ENCODE peak calls at places on chromosomes 2 and 18, in ten cellular contexts. One of them, this sample, is unnamed.

GRCh38 chr2:215435809-215436704 is at the start of gene FN1:
- DNase-seq in GM13976: peak; percentile 79
- DNase-seq in IMR-90: peak; percentile 98
- DNase-seq in cardiac muscle cell: peak; percentile 99
- DNase-seq in brain microvascular endothelial cell: peak; percentile 99
- DNase-seq in uterus: peak; percentile 95
- DNase-seq in mucosa of descending colon: peak; percentile 81
- DNase-seq in tibial artery: peak; percentile 95
- DNase-seq in RWPE1: peak; percentile 88
- DNase-seq in bronchial epithelial cell: peak; percentile 66
- DNase-seq in this sample: peak; percentile 100

GRCh38 chr2:65710779-65711295 is 278.4 kb upstream of the SPRED2 start:
- DNase-seq in RWPE1: peak; percentile 34
- DNase-seq in cardiac muscle cell: peak; percentile 5
- DNase-seq in GM13976: no peak
- DNase-seq in brain microvascular endothelial cell: peak; percentile 4
- DNase-seq in tibial artery: no peak
- DNase-seq in mucosa of descending colon: no peak
- DNase-seq in uterus: no peak
- DNase-seq in bronchial epithelial cell: peak; percentile 57
- DNase-seq in IMR-90: peak; percentile 8
- DNase-seq in this sample: no peak

GRCh38 chr18:11752116-11752911 is 63.2 kb downstream of the GNAL start:
- DNase-seq in bronchial epithelial cell: peak; percentile 22
- DNase-seq in GM13976: peak; percentile 59
- DNase-seq in brain microvascular endothelial cell: peak; percentile 36
- DNase-seq in IMR-90: peak; percentile 30
- DNase-seq in mucosa of descending colon: no peak
- DNase-seq in cardiac muscle cell: peak; percentile 36
- DNase-seq in uterus: no peak
- DNase-seq in tibial artery: no peak
- DNase-seq in RWPE1: peak; percentile 40
- DNase-seq in this sample: peak; percentile 32

GRCh38 chr2:98515571-98515927 is 70.9 kb downstream of the INPP4A start:
- DNase-seq in IMR-90: no peak
- DNase-seq in mucosa of descending colon: no peak
- DNase-seq in cardiac muscle cell: no peak
- DNase-seq in RWPE1: no peak
- DNase-seq in bronchial epithelial cell: no peak
- DNase-seq in tibial artery: no peak
- DNase-seq in uterus: no peak
- DNase-seq in brain microvascular endothelial cell: no peak
- DNase-seq in GM13976: no peak
- DNase-seq in this sample: no peak

GRCh38 chr2:124713969-124714368 is 688.9 kb downstream of the CNTNAP5 start:
- DNase-seq in cardiac muscle cell: no peak
- DNase-seq in bronchial epithelial cell: no peak
- DNase-seq in mucosa of descending colon: no peak
- DNase-seq in uterus: no peak
- DNase-seq in IMR-90: no peak
- DNase-seq in tibial artery: no peak
- DNase-seq in GM13976: no peak
- DNase-seq in brain microvascular endothelial cell: no peak
- DNase-seq in RWPE1: no peak
- DNase-seq in this sample: no peak

GRCh38 chr18:54880706-54881105 is 52.4 kb downstream of the RAB27B start:
- DNase-seq in RWPE1: peak; percentile 56
- DNase-seq in cardiac muscle cell: peak; percentile 71
- DNase-seq in uterus: no peak
- DNase-seq in brain microvascular endothelial cell: peak; percentile 81
- DNase-seq in GM13976: no peak
- DNase-seq in bronchial epithelial cell: peak; percentile 98
- DNase-seq in mucosa of descending colon: no peak
- DNase-seq in tibial artery: no peak
- DNase-seq in IMR-90: peak; percentile 79
- DNase-seq in this sample: peak; percentile 59

GRCh38 chr2:68062680-68063387 is at the start of gene C1D:
- DNase-seq in cardiac muscle cell: peak; percentile 95
- DNase-seq in IMR-90: peak; percentile 88
- DNase-seq in RWPE1: peak; percentile 87
- DNase-seq in mucosa of descending colon: peak; percentile 99
- DNase-seq in tibial artery: peak; percentile 95
- DNase-seq in brain microvascular endothelial cell: peak; percentile 93
- DNase-seq in uterus: peak; percentile 95
- DNase-seq in GM13976: peak; percentile 85
- DNase-seq in bronchial epithelial cell: peak; percentile 79
- DNase-seq in this sample: peak; percentile 93

GRCh38 chr18:56861244-56861643 is 210.1 kb downstream of the WDR7 start:
- DNase-seq in bronchial epithelial cell: no peak
- DNase-seq in mucosa of descending colon: peak; percentile 6
- DNase-seq in cardiac muscle cell: no peak
- DNase-seq in uterus: no peak
- DNase-seq in GM13976: no peak
- DNase-seq in tibial artery: no peak
- DNase-seq in RWPE1: no peak
- DNase-seq in IMR-90: no peak
- DNase-seq in brain microvascular endothelial cell: no peak
- DNase-seq in this sample: no peak

GRCh38 chr2:238139141-238139840 is 823 bp downstream of the KLHL30 start:
- DNase-seq in bronchial epithelial cell: no peak
- DNase-seq in cardiac muscle cell: no peak
- DNase-seq in uterus: no peak
- DNase-seq in mucosa of descending colon: no peak
- DNase-seq in RWPE1: no peak
- DNase-seq in brain microvascular endothelial cell: no peak
- DNase-seq in IMR-90: no peak
- DNase-seq in GM13976: peak; percentile 84
- DNase-seq in tibial artery: no peak
- DNase-seq in this sample: no peak

GRCh38 chr18:47150824-47151366 is 595 bp upstream of the HDHD2 start:
- DNase-seq in RWPE1: no peak
- DNase-seq in bronchial epithelial cell: peak; percentile 17
- DNase-seq in cardiac muscle cell: no peak
- DNase-seq in tibial artery: no peak
- DNase-seq in brain microvascular endothelial cell: peak; percentile 5
- DNase-seq in mucosa of descending colon: peak; percentile 27
- DNase-seq in uterus: no peak
- DNase-seq in IMR-90: no peak
- DNase-seq in GM13976: no peak
- DNase-seq in this sample: no peak

GRCh38 chr2:85441859-85442258 is 23.3 kb downstream of the SH2D6 start:
- DNase-seq in bronchial epithelial cell: no peak
- DNase-seq in IMR-90: no peak
- DNase-seq in cardiac muscle cell: no peak
- DNase-seq in mucosa of descending colon: no peak
- DNase-seq in GM13976: no peak
- DNase-seq in brain microvascular endothelial cell: no peak
- DNase-seq in uterus: no peak
- DNase-seq in RWPE1: no peak
- DNase-seq in tibial artery: no peak
- DNase-seq in this sample: no peak

GRCh38 chr2:85447222-85447585 is 28.7 kb downstream of the SH2D6 start:
- DNase-seq in brain microvascular endothelial cell: no peak
- DNase-seq in bronchial epithelial cell: no peak
- DNase-seq in RWPE1: no peak
- DNase-seq in mucosa of descending colon: no peak
- DNase-seq in GM13976: no peak
- DNase-seq in tibial artery: no peak
- DNase-seq in cardiac muscle cell: no peak
- DNase-seq in IMR-90: no peak
- DNase-seq in uterus: no peak
- DNase-seq in this sample: no peak

GRCh38 chr2:85445316-85446295 is 27.1 kb downstream of the SH2D6 start:
- DNase-seq in GM13976: no peak
- DNase-seq in cardiac muscle cell: peak; percentile 85
- DNase-seq in uterus: peak; percentile 56
- DNase-seq in mucosa of descending colon: no peak
- DNase-seq in RWPE1: peak; percentile 46
- DNase-seq in IMR-90: peak; percentile 84
- DNase-seq in tibial artery: no peak
- DNase-seq in brain microvascular endothelial cell: no peak
- DNase-seq in bronchial epithelial cell: no peak
- DNase-seq in this sample: peak; percentile 72

GRCh38 chr2:85446296-85447221 is 28.0 kb downstream of the SH2D6 start:
- DNase-seq in bronchial epithelial cell: no peak
- DNase-seq in tibial artery: no peak
- DNase-seq in mucosa of descending colon: no peak
- DNase-seq in IMR-90: peak; percentile 34
- DNase-seq in RWPE1: no peak
- DNase-seq in GM13976: no peak
- DNase-seq in cardiac muscle cell: peak; percentile 22
- DNase-seq in uterus: no peak
- DNase-seq in brain microvascular endothelial cell: no peak
- DNase-seq in this sample: no peak

GRCh38 chr2:85444629-85445028 is 26.1 kb downstream of the SH2D6 start:
- DNase-seq in tibial artery: no peak
- DNase-seq in mucosa of descending colon: no peak
- DNase-seq in brain microvascular endothelial cell: no peak
- DNase-seq in RWPE1: no peak
- DNase-seq in bronchial epithelial cell: no peak
- DNase-seq in uterus: no peak
- DNase-seq in cardiac muscle cell: peak; percentile 33
- DNase-seq in IMR-90: peak; percentile 56
- DNase-seq in GM13976: no peak
- DNase-seq in this sample: peak; percentile 23
- TF ChIP-seq CTCF in tibial artery: no peak
- TF ChIP-seq CTCF in mucosa of descending colon: no peak
- TF ChIP-seq CTCF in brain microvascular endothelial cell: no peak
- TF ChIP-seq CTCF in RWPE1: no peak
- TF ChIP-seq CTCF in bronchial epithelial cell: no peak
- TF ChIP-seq CTCF in uterus: no peak
- TF ChIP-seq CTCF in cardiac muscle cell: no peak
- TF ChIP-seq CTCF in IMR-90: no peak
- TF ChIP-seq CTCF in GM13976: no peak
- TF ChIP-seq CTCF in this sample: no peak

GRCh38 chr18:24672165-24672950 is 211.9 kb downstream of the HRH4 start:
- DNase-seq in RWPE1: no peak
- DNase-seq in tibial artery: no peak
- DNase-seq in mucosa of descending colon: no peak
- DNase-seq in uterus: no peak
- DNase-seq in brain microvascular endothelial cell: no peak
- DNase-seq in IMR-90: peak; percentile 39
- DNase-seq in cardiac muscle cell: no peak
- DNase-seq in bronchial epithelial cell: no peak
- DNase-seq in GM13976: no peak
- DNase-seq in this sample: no peak
- TF ChIP-seq CTCF in RWPE1: no peak
- TF ChIP-seq CTCF in tibial artery: no peak
- TF ChIP-seq CTCF in mucosa of descending colon: no peak
- TF ChIP-seq CTCF in uterus: no peak
- TF ChIP-seq CTCF in brain microvascular endothelial cell: no peak
- TF ChIP-seq CTCF in IMR-90: peak; percentile 51
- TF ChIP-seq CTCF in cardiac muscle cell: no peak
- TF ChIP-seq CTCF in bronchial epithelial cell: no peak
- TF ChIP-seq CTCF in GM13976: no peak
- TF ChIP-seq CTCF in this sample: no peak

GRCh38 chr18:23779696-23780303 is 90.5 kb downstream of the LAMA3 start:
- DNase-seq in mucosa of descending colon: no peak
- DNase-seq in RWPE1: peak; percentile 11
- DNase-seq in bronchial epithelial cell: peak; percentile 32
- DNase-seq in brain microvascular endothelial cell: peak; percentile 36
- DNase-seq in uterus: no peak
- DNase-seq in cardiac muscle cell: peak; percentile 40
- DNase-seq in GM13976: no peak
- DNase-seq in tibial artery: no peak
- DNase-seq in IMR-90: peak; percentile 28
- DNase-seq in this sample: peak; percentile 10
- TF ChIP-seq CTCF in mucosa of descending colon: no peak
- TF ChIP-seq CTCF in RWPE1: no peak
- TF ChIP-seq CTCF in bronchial epithelial cell: no peak
- TF ChIP-seq CTCF in brain microvascular endothelial cell: peak; percentile 36
- TF ChIP-seq CTCF in uterus: no peak
- TF ChIP-seq CTCF in cardiac muscle cell: no peak
- TF ChIP-seq CTCF in GM13976: no peak
- TF ChIP-seq CTCF in tibial artery: no peak
- TF ChIP-seq CTCF in IMR-90: peak; percentile 11
- TF ChIP-seq CTCF in this sample: no peak

GRCh38 chr2:112048887-112049286 is 6.2 kb upstream of the TMEM87B start:
- DNase-seq in IMR-90: peak; percentile 74
- DNase-seq in bronchial epithelial cell: peak; percentile 60
- DNase-seq in uterus: no peak
- DNase-seq in brain microvascular endothelial cell: peak; percentile 59
- DNase-seq in GM13976: peak; percentile 42
- DNase-seq in cardiac muscle cell: peak; percentile 78
- DNase-seq in tibial artery: no peak
- DNase-seq in mucosa of descending colon: peak; percentile 81
- DNase-seq in RWPE1: peak; percentile 29
- DNase-seq in this sample: peak; percentile 78

GRCh38 chr2:112048236-112048592 is 6.9 kb upstream of the TMEM87B start:
- DNase-seq in mucosa of descending colon: no peak
- DNase-seq in GM13976: no peak
- DNase-seq in bronchial epithelial cell: no peak
- DNase-seq in uterus: no peak
- DNase-seq in brain microvascular endothelial cell: no peak
- DNase-seq in tibial artery: no peak
- DNase-seq in cardiac muscle cell: no peak
- DNase-seq in RWPE1: no peak
- DNase-seq in IMR-90: no peak
- DNase-seq in this sample: no peak

GRCh38 chr2:112050311-112050710 is 4.8 kb upstream of the TMEM87B start:
- DNase-seq in uterus: no peak
- DNase-seq in IMR-90: no peak
- DNase-seq in mucosa of descending colon: no peak
- DNase-seq in brain microvascular endothelial cell: no peak
- DNase-seq in GM13976: no peak
- DNase-seq in tibial artery: no peak
- DNase-seq in RWPE1: no peak
- DNase-seq in bronchial epithelial cell: no peak
- DNase-seq in cardiac muscle cell: no peak
- DNase-seq in this sample: no peak

GRCh38 chr2:112047537-112048235 is 7.4 kb upstream of the TMEM87B start:
- DNase-seq in IMR-90: no peak
- DNase-seq in brain microvascular endothelial cell: no peak
- DNase-seq in bronchial epithelial cell: no peak
- DNase-seq in RWPE1: no peak
- DNase-seq in uterus: no peak
- DNase-seq in cardiac muscle cell: peak; percentile 56
- DNase-seq in mucosa of descending colon: no peak
- DNase-seq in GM13976: no peak
- DNase-seq in tibial artery: no peak
- DNase-seq in this sample: no peak

DNA sequence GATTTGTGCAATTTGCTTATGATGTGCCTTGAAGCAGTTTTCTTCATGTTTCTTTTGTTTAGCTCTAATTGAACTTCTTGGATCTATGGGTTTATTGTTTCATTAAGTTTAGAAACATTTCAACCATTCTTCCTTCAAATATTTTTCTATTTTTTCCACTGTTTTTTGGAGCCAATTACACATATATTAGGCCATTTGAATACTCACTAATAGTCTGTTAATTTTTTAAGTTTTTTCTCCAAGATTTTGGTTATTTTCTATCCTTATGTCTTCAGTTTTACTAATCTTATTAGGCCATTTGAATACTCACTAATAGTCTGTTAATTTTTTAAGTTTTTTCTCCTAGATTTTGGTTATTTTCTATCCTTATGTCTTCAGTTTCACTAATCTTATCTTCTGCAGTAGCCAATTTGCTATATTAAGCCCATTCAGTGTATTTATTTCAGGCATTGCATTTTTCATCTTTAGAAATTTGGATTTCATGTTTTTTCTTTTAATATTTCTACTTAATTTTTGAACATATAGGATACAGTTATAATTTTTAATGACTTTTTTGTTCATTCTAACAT is 9.5 kb upstream of the TMEM87B start:
- DNase-seq in uterus: no peak
- DNase-seq in cardiac muscle cell: no peak
- DNase-seq in mucosa of descending colon: no peak
- DNase-seq in RWPE1: no peak
- DNase-seq in bronchial epithelial cell: no peak
- DNase-seq in tibial artery: no peak
- DNase-seq in brain microvascular endothelial cell: no peak
- DNase-seq in GM13976: no peak
- DNase-seq in IMR-90: no peak
- DNase-seq in this sample: no peak
- TF ChIP-seq CTCF in uterus: no peak
- TF ChIP-seq CTCF in cardiac muscle cell: no peak
- TF ChIP-seq CTCF in mucosa of descending colon: no peak
- TF ChIP-seq CTCF in RWPE1: no peak
- TF ChIP-seq CTCF in bronchial epithelial cell: no peak
- TF ChIP-seq CTCF in tibial artery: no peak
- TF ChIP-seq CTCF in brain microvascular endothelial cell: no peak
- TF ChIP-seq CTCF in GM13976: no peak
- TF ChIP-seq CTCF in IMR-90: no peak
- TF ChIP-seq CTCF in this sample: no peak